ENCODE peak calls at places on chromosomes 5 and 9, in five cellular contexts. G is brain microvascular endothelial cell, A is PC-9, U is upper lobe of left lung, Q is Peyer's patch. R is an unnamed sample. For H3K27me3, the result is how much of the 10 kb centered on the place peaks cover.

GRCh38 chr9:121267689-121268597 is at the start of gene GSN:
- DNase-seq in A (peak), Q (peak), G (no peak), U (peak), R (peak)

GRCh38 chr9:130689937-130690700 is 3.5 kb upstream of the EXOSC2 start:
- DNase-seq in U (no peak), A (peak), Q (no peak), G (peak), R (no peak)

GRCh38 chr9:69578026-69578425 is 94.1 kb downstream of the APBA1 start:
- DNase-seq in Q (no peak), U (no peak), G (no peak), A (no peak), R (no peak)

GRCh38 chr9:124352616-124353015 is 62.6 kb downstream of the PSMB7 start:
- DNase-seq in Q (no peak), U (no peak), A (no peak), G (no peak), R (no peak)

GRCh38 chr5:82396396-82396795 is 118.2 kb upstream of the RPS23 start:
- DNase-seq in Q (no peak), G (peak), A (no peak), U (no peak), R (no peak)

GRCh38 chr9:113484258-113484730 is 20.8 kb downstream of the RGS3 start:
- DNase-seq in A (no peak), U (no peak), Q (no peak), G (peak), R (no peak)

GRCh38 chr9:18478517-18479361 is 4.8 kb downstream of the ADAMTSL1 start:
- DNase-seq in A (no peak), G (peak), Q (no peak), U (no peak), R (no peak)

GRCh38 chr5:86679529-86679928 is 61.8 kb downstream of the COX7C start:
- DNase-seq in A (peak), Q (no peak), G (peak), U (no peak), R (peak)

GRCh38 chr9:81264516-81264915 is 424.8 kb downstream of the TLE1 start:
- DNase-seq in U (no peak), A (no peak), Q (no peak), G (peak), R (peak)

GRCh38 chr9:132774886-132775285 is 103.2 kb downstream of the AK8 start:
- DNase-seq in Q (no peak), G (no peak), A (no peak), U (no peak), R (no peak)

GRCh38 chr5:60274704-60275103 is 381.2 kb upstream of the PDE4D start:
- DNase-seq in Q (no peak), A (no peak), U (no peak), G (no peak), R (no peak)

GRCh38 chr9:36485647-36486453 is 85.8 kb upstream of the RNF38 start:
- DNase-seq in A (no peak), Q (peak), G (no peak), U (no peak), R (peak)

GRCh38 chr9:125462766-125463384 is 201.2 kb downstream of the GAPVD1 start:
- DNase-seq in A (no peak), Q (no peak), G (no peak), U (no peak), R (peak)

GRCh38 chr9:17481565-17481964 is 97.3 kb upstream of the SH3GL2 start:
- DNase-seq in A (no peak), U (no peak), G (no peak), Q (peak), R (no peak)

GRCh38 chr9:108620767-108621166 is 235.0 kb downstream of the ACTL7B start:
- DNase-seq in G (peak), A (no peak), U (no peak), Q (no peak), R (no peak)

GRCh38 chr5:129003232-129003631 is 37.9 kb downstream of the SLC27A6 start:
- DNase-seq in U (no peak), Q (no peak), A (no peak), G (no peak), R (no peak)

GRCh38 chr9:76026796-76027195 is 136.3 kb downstream of the PCSK5 start:
- DNase-seq in A (no peak), U (no peak), Q (no peak), G (no peak), R (no peak)

GRCh38 chr5:132662925-132663770 is 5.2 kb downstream of the IL13 start:
- DNase-seq in G (no peak), Q (no peak), A (no peak), U (no peak), R (no peak)

GRCh38 chr5:54873696-54874095 is 111.7 kb downstream of the ESM1 start:
- DNase-seq in A (no peak), G (no peak), U (no peak), Q (no peak), R (no peak)

GRCh38 chr5:9889511-9889910 is 259.4 kb upstream of the TAS2R1 start:
- DNase-seq in Q (no peak), G (no peak), A (no peak), U (no peak), R (no peak)

GRCh38 chr9:119639287-119639955 is 270.2 kb upstream of the BRINP1 start:
- DNase-seq in U (no peak), Q (no peak), G (no peak), A (no peak), R (peak)

GRCh38 chr9:133257398-133258053 is 17.5 kb downstream of the ABO start:
- DNase-seq in A (no peak), G (no peak), U (peak), Q (no peak), R (no peak)

GRCh38 chr9:9142001-9142400 is 1342.4 kb upstream of the DMAC1 start:
- DNase-seq in A (no peak), G (no peak), U (no peak), Q (no peak), R (peak)

GRCh38 chr5:43615445-43616184 is 12.6 kb downstream of the NNT start:
- DNase-seq in G (no peak), U (no peak), A (no peak), Q (no peak), R (no peak)

GRCh38 chr5:74155501-74155900 is 485.0 kb downstream of the ENC1 start:
- DNase-seq in A (no peak), G (no peak), Q (no peak), U (no peak), R (no peak)

GRCh38 chr5:51997908-51998307 is 614.7 kb downstream of the ISL1 start:
- DNase-seq in U (no peak), G (no peak), A (no peak), Q (no peak), R (peak)

GRCh38 chr9:128091571-128091970 is 23.5 kb downstream of the SLC25A25 start:
- DNase-seq in U (no peak), A (no peak), G (no peak), Q (no peak), R (no peak)

GRCh38 chr9:88537743-88538055 is 2.7 kb downstream of the NXNL2 start:
- DNase-seq in Q (no peak), A (no peak), G (peak), U (no peak), R (no peak)

GRCh38 chr5:124936626-124936933 is 190.1 kb upstream of the ZNF608 start:
- DNase-seq in Q (no peak), A (no peak), G (no peak), U (no peak), R (no peak)

GRCh38 chr5:87453801-87454200 is 41.1 kb upstream of the CCNH start:
- DNase-seq in G (no peak), U (no peak), Q (no peak), A (no peak), R (no peak)

GRCh38 chr5:158845941-158846340 is 253.8 kb downstream of the EBF1 start:
- DNase-seq in Q (no peak), G (no peak), A (no peak), U (no peak), R (no peak)

GRCh38 chr9:21334969-21335632 is at the start of gene KLHL9:
- DNase-seq in U (peak), A (peak), Q (peak), G (peak), R (peak)

GRCh38 chr5:119515192-119515591 is 62.9 kb downstream of the HSD17B4 start:
- DNase-seq in G (peak), U (no peak), A (no peak), Q (no peak), R (no peak)

GRCh38 chr5:56176155-56176798 is 56.9 kb downstream of the ANKRD55 start:
- DNase-seq in U (no peak), A (no peak), Q (no peak), G (no peak), R (no peak)

GRCh38 chr5:139696894-139697658 is 48.9 kb downstream of the CXXC5 start:
- DNase-seq in G (peak), A (no peak), U (peak), Q (peak), R (peak)

GRCh38 chr5:180139731-180140626 is 68.4 kb upstream of the RNF130 start:
- DNase-seq in A (no peak), Q (no peak), U (no peak), G (no peak), R (no peak)

GRCh38 chr5:16889203-16889971 is 46.7 kb downstream of the MYO10 start:
- DNase-seq in U (no peak), Q (no peak), A (peak), G (peak), R (no peak)

DNA sequence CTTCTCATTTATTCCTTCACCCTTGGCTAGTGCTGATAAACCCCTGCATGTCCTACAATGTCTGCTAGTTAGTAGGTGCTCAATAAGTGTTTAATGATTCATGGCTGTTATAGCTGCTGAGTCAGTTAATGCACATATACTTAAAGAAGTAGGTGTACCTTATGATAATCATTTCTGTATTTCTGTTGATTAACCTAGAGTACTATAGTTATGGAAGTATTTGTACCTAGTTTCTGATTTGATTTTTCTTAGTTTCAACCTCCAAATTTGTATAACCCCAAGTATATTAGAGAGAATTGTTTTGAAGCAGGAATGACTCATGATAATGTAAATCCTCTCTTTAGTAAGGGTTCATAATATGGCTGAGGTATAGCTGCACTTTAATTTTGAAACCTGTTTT is 8.9 kb downstream of the SMAD5 start:
- DNase-seq in A (no peak), Q (no peak), G (no peak), U (no peak), R (no peak)
- H3K27me3 ChIP-seq in A (under half), Q (under half), G (under half), U (under half), R (under half)

DNA sequence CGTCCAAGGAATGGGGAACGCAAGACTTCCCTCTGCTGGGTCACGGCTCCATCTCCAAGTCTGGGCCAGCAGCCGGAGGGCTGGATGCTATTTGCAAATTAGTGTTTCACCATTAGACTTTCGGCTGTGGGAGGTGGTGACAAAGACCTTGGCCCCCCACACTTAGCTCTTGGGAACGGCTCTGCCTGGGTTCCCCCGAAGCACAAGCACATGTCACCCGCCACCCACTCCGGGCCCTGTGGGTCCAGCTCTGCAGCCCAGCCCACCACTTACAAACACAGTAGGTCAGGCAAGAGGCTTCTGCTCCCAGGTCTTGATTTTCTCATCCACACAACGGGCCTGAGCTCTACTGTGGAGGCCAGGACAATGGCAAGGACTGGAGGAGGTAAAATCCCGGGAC is 25.8 kb upstream of the TMEM250 start:
- DNase-seq in Q (no peak), U (peak), A (no peak), G (no peak), R (no peak)
- H3K27me3 ChIP-seq in Q (under half), U (under half), A (half or more), G (under half), R (under half)

DNA sequence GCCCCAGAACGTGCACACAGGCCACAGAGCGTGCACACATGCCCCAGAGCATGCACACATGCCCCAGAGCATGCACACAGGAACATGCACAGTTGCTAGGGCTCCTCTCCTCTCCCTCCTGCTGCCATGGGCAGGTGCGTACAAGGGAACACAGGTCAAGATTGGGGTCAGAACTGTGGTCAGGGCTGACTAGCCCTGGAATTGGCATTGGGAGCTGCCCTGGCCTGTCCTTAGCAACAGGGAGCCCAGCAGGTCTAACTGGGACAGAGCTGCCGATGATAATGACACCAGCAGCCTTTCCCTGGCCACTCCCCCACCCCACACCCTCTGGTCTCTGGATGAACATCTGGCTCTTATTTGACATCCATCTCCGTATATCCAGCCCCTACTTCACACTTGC is 8.0 kb downstream of the PCDH1 start:
- DNase-seq in G (no peak), U (no peak), Q (peak), A (peak), R (no peak)
- H3K27me3 ChIP-seq in G (under half), U (under half), Q (under half), A (under half), R (under half)

DNA sequence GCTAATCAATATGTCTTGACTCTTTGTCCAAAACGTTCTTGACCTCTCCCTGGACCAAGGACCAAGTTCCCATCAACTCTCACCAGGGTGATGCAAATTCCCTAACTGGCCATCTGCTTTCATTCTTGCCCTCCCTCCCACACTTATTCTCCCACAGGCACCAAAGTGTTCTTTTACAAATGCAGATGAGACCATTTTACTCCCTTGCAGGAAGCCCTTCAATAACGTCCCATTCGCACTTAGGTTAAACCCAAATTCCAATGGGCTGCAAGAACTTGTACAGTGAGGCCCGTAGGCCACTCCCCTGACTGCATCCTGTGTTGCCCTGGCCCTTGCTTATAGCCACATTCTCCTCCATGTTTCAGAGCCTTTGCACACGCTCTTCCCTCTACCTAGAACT is 7.3 kb downstream of the ARAP3 start:
- DNase-seq in G (no peak), U (no peak), Q (no peak), A (no peak), R (no peak)
- H3K27me3 ChIP-seq in G (under half), U (under half), Q (under half), A (under half), R (under half)

GRCh38 chr5:1835431-1835830 is 34.2 kb downstream of the NDUFS6 start:
- DNase-seq in Q (peak), G (no peak), A (no peak), U (peak), R (no peak)

GRCh38 chr5:1838013-1838412 is 36.8 kb downstream of the NDUFS6 start:
- DNase-seq in G (no peak), Q (peak), A (no peak), U (peak), R (no peak)

GRCh38 chr5:1836891-1837880 is 36.0 kb downstream of the NDUFS6 start:
- DNase-seq in U (peak), Q (peak), A (no peak), G (no peak), R (no peak)

GRCh38 chr5:1834721-1835425 is 33.7 kb downstream of the NDUFS6 start:
- DNase-seq in A (no peak), Q (peak), G (no peak), U (no peak), R (no peak)

GRCh38 chr5:1836176-1836890 is 35.1 kb downstream of the NDUFS6 start:
- DNase-seq in A (no peak), U (peak), Q (peak), G (no peak), R (no peak)
- H3K27me3 ChIP-seq in A (half or more), U (under half), Q (under half), G (under half), R (under half)

GRCh38 chr5:175215906-175216305 is 228.1 kb downstream of the DRD1 start:
- DNase-seq in A (no peak), G (no peak), U (no peak), Q (no peak), R (no peak)
- H3K27me3 ChIP-seq in A (half or more), G (under half), U (under half), Q (under half), R (half or more)

GRCh38 chr5:176848651-176849050 is 38.3 kb downstream of the UNC5A start:
- DNase-seq in Q (no peak), G (no peak), A (no peak), U (peak), R (no peak)

GRCh38 chr5:176851380-176851779 is 41.0 kb downstream of the UNC5A start:
- DNase-seq in A (no peak), U (no peak), Q (no peak), G (no peak), R (no peak)

GRCh38 chr5:176850371-176851245 is 40.2 kb downstream of the UNC5A start:
- DNase-seq in G (no peak), A (no peak), U (no peak), Q (no peak), R (no peak)

GRCh38 chr5:176847726-176848290 is 37.4 kb downstream of the UNC5A start:
- DNase-seq in G (no peak), Q (no peak), U (no peak), A (no peak), R (no peak)

DNA sequence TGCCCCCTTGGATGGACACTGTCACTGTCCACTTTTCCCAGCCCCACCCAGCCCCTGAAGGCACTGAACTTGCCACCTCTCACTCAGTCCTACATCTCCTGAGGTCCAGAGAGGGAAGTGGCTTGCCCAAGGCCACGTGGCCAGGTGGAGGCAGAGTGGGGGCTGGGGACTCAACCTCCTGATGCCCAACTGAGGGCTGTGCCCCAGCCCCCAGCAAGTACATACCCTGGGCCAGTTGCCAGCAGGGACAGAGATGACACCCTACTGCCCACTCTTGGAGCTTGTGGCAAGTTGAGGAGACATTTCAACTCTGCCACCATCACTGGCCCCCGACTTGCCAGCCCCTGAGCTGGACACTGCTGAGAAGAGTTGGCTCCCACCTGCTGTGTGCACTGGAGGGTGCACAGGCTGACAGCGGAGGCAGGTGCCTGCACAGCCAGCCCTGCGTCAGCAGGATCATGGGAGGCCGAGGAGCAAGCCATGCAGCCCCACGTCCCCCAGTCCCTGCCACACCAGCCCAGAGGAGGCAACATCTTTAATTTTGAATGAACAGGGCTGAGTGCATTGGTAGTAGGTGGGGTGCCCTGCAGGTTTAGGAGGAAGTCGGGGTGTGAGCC is 39.4 kb downstream of the UNC5A start:
- DNase-seq in Q (no peak), U (no peak), G (no peak), A (no peak), R (no peak)
- H3K27me3 ChIP-seq in Q (under half), U (under half), G (under half), A (under half), R (under half)

GRCh38 chr9:137141976-137142936 is 3.3 kb downstream of the GRIN1 start:
- DNase-seq in A (no peak), Q (no peak), U (peak), G (no peak), R (no peak)
- H3K27me3 ChIP-seq in A (under half), Q (under half), U (half or more), G (under half), R (under half)